ENCODE peak calls at places on chromosomes 16 and 17, in five cellular contexts. V, I, N, B and Z are unnamed samples.

GRCh38 chr17:40056379-40057005 is 2.3 kb upstream of the MED24 start:
- DNase-seq in V (no peak), I (no peak), N (no peak), B (no peak), Z (no peak)

GRCh38 chr17:57957120-57957850 is 2.1 kb upstream of the CUEDC1 start:
- DNase-seq in V (no peak), I (no peak), N (no peak), B (no peak), Z (no peak)

GRCh38 chr17:17511971-17512858 is 16.0 kb upstream of the RASD1 start:
- DNase-seq in V (peak), I (peak), N (no peak), B (no peak), Z (no peak)

GRCh38 chr16:64724339-64724738 is 397.5 kb downstream of the CDH11 start:
- DNase-seq in V (no peak), I (no peak), N (no peak), B (no peak), Z (no peak)

GRCh38 chr17:29412780-29413565 is 22.8 kb downstream of the TAOK1 start:
- DNase-seq in V (no peak), I (no peak), N (no peak), B (no peak), Z (no peak)

GRCh38 chr17:48605991-48606891 is 1.5 kb upstream of the HOXB6 start:
- DNase-seq in V (no peak), I (no peak), N (no peak), B (no peak), Z (no peak)

GRCh38 chr17:28725166-28725659 is 820 bp downstream of the TLCD1 start:
- DNase-seq in V (peak), I (peak), N (no peak), B (peak), Z (no peak)

GRCh38 chr17:57045868-57046671 is 39.0 kb upstream of the AKAP1 start:
- DNase-seq in V (no peak), I (no peak), N (no peak), B (no peak), Z (peak)

DNA sequence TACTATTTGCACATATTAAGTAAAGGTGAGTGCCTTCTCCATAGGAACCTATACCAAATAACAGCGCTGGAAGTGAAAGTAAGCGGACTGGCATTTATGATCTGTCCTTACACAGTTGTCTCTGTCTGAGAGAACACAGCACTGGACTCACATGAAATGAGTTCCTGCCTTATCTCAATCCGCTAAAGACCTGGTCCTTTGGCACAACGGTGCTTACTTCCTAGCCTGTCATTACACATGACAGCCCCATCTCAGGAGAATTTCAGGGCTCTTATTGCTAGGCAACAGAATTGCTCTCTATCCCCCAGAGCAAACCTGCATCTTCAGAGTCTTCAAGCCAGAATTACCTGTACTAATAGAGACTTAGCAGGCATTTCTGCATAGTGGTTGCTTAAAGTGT is 4.3 kb downstream of the KCNJ2 start:
- DNase-seq in V (no peak), I (no peak), N (no peak), B (no peak), Z (no peak)
- TF ChIP-seq ESRRA in V (no peak), I (no peak), N (no peak), B (no peak), Z (no peak)

GRCh38 chr17:77891602-77892001 is 66.9 kb upstream of the TNRC6C start:
- DNase-seq in V (no peak), I (no peak), N (no peak), B (no peak), Z (no peak)

GRCh38 chr17:77893144-77894044 is 65.1 kb upstream of the TNRC6C start:
- DNase-seq in V (no peak), I (no peak), N (no peak), B (no peak), Z (no peak)

GRCh38 chr17:77890771-77891170 is 67.7 kb upstream of the TNRC6C start:
- DNase-seq in V (no peak), I (no peak), N (no peak), B (no peak), Z (no peak)

GRCh38 chr17:77892469-77893143 is 65.9 kb upstream of the TNRC6C start:
- DNase-seq in V (peak), I (no peak), N (no peak), B (peak), Z (peak)

GRCh38 chr17:77892031-77892430 is 66.5 kb upstream of the TNRC6C start:
- DNase-seq in V (no peak), I (no peak), N (no peak), B (no peak), Z (no peak)
- TF ChIP-seq ESRRA in V (no peak), I (no peak), N (no peak), B (no peak), Z (no peak)

GRCh38 chr17:74259667-74260524 is 14.1 kb upstream of the DNAI2 start:
- DNase-seq in V (no peak), I (no peak), N (no peak), B (no peak), Z (peak)

GRCh38 chr17:74257311-74257710 is 16.7 kb upstream of the DNAI2 start:
- DNase-seq in V (no peak), I (no peak), N (no peak), B (no peak), Z (no peak)

GRCh38 chr17:74267579-74267978 is 6.5 kb upstream of the DNAI2 start:
- DNase-seq in V (no peak), I (no peak), N (no peak), B (no peak), Z (no peak)

GRCh38 chr17:74260525-74260850 is 13.5 kb upstream of the DNAI2 start:
- DNase-seq in V (no peak), I (no peak), N (no peak), B (no peak), Z (peak)

GRCh38 chr17:74262601-74263000 is 11.4 kb upstream of the DNAI2 start:
- DNase-seq in V (no peak), I (no peak), N (no peak), B (no peak), Z (no peak)
- TF ChIP-seq ESRRA in V (no peak), I (no peak), N (no peak), B (no peak), Z (no peak)

DNA sequence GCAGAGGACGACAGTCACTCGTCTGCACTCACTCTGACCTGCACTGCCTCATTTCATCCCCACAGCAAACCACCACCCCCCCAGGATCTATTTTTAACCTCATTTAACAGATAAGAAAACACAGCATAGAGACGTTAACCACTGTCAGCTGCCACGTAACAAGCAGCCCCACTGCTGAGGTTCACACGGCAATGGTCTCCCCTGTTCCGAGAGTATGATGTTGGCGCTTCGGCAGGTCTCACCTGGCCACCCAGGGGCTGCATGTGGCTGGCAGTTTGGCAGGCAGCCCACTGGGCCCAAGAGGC is 16.1 kb downstream of the ZNF469 start:
- DNase-seq in V (no peak), I (no peak), N (no peak), B (no peak), Z (no peak)
- TF ChIP-seq ESRRA in V (no peak), I (no peak), N (no peak), B (no peak), Z (no peak)

GRCh38 chr16:48256579-48257177 is 9.3 kb upstream of the ABCC11 start:
- DNase-seq in V (no peak), I (no peak), N (no peak), B (no peak), Z (no peak)

DNA sequence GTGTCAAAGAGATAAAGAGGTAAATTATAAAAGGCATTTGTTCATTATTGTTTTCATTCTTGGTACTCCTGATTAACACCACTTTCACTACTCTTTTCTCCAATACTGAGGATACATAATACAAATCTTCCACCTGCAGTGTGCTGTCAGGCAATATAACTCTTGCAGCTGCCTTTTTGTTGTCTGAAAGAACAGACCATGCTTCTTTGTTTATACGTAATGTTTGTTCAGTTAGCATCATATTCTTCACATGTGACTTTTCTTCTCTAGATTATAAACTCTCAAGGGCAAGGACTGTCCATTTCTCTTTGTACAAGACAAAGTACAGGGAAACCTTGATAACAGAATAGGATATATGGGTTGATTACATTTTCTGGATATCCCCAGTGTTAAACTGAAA is 14.2 kb upstream of the ABCC11 start:
- DNase-seq in V (no peak), I (no peak), N (no peak), B (no peak), Z (no peak)
- TF ChIP-seq ESRRA in V (no peak), I (no peak), N (no peak), B (no peak), Z (no peak)

GRCh38 chr16:11374255-11374654 is 29.0 kb downstream of the RMI2 start:
- DNase-seq in V (no peak), I (no peak), N (no peak), B (no peak), Z (no peak)
- TF ChIP-seq ESRRA in V (no peak), I (no peak), N (no peak), B (no peak), Z (no peak)

GRCh38 chr17:71441098-71441497 is 679.7 kb upstream of the SOX9 start:
- DNase-seq in V (no peak), I (peak), N (no peak), B (no peak), Z (no peak)

GRCh38 chr17:71444011-71444574 is 676.7 kb upstream of the SOX9 start:
- DNase-seq in V (no peak), I (no peak), N (no peak), B (no peak), Z (no peak)

GRCh38 chr17:71447644-71448043 is 673.2 kb upstream of the SOX9 start:
- DNase-seq in V (no peak), I (no peak), N (no peak), B (no peak), Z (no peak)

DNA sequence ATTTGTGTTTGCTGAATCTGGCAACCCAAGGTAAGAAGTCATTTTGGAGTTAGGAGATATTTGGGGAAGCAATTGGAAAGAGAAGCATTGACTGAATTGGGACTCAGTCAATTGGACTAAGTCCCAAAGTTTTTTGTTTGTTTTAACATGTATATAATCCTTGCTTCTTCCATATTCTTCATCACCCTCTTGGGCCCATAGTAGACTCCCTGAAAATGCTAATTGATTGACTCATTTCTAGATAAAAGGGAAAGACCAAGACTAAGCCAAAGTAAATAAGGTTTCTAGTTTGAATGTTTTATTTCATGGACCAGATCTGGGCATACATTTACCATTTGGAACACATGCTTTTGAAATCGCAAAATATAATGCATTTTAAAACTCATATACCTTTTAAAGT is 674.2 kb upstream of the SOX9 start:
- DNase-seq in V (no peak), I (no peak), N (no peak), B (no peak), Z (no peak)
- TF ChIP-seq ESRRA in V (no peak), I (no peak), N (no peak), B (no peak), Z (no peak)

GRCh38 chr17:55458287-55458900 is 36.8 kb upstream of the MMD start:
- DNase-seq in V (no peak), I (no peak), N (no peak), B (no peak), Z (no peak)

GRCh38 chr17:55453836-55454557 is 32.4 kb upstream of the MMD start:
- DNase-seq in V (no peak), I (no peak), N (no peak), B (no peak), Z (no peak)

GRCh38 chr17:55458977-55459376 is 37.3 kb upstream of the MMD start:
- DNase-seq in V (no peak), I (no peak), N (no peak), B (no peak), Z (no peak)

GRCh38 chr17:55454906-55455474 is 33.4 kb upstream of the MMD start:
- DNase-seq in V (no peak), I (peak), N (no peak), B (peak), Z (no peak)

GRCh38 chr17:55456307-55457240 is 34.9 kb upstream of the MMD start:
- DNase-seq in V (no peak), I (no peak), N (no peak), B (no peak), Z (no peak)
- TF ChIP-seq ESRRA in V (no peak), I (no peak), N (no peak), B (no peak), Z (no peak)

GRCh38 chr16:81625544-81626152 is 153.4 kb upstream of the PLCG2 start:
- DNase-seq in V (peak), I (no peak), N (no peak), B (no peak), Z (no peak)
- TF ChIP-seq ESRRA in V (no peak), I (no peak), N (no peak), B (no peak), Z (no peak)